ENCODE peak calls at places on chromosomes 7 and 10, in nine cellular contexts. One of them, this sample, is unnamed. For H3K4me1, the result is how much of the 10 kb centered on the place peaks cover.

GRCh38 chr10:27248215-27248614 is 7.6 kb upstream of the ACBD5 start:
- DNase-seq in lower lobe of right lung: no peak
- DNase-seq in astrocyte: no peak
- DNase-seq in BE2C: no peak
- DNase-seq in thoracic aorta: no peak
- DNase-seq in psoas muscle: no peak
- DNase-seq in hepatocyte: no peak
- DNase-seq in tibial nerve: no peak
- DNase-seq in aorta: no peak
- DNase-seq in this sample: no peak

GRCh38 chr7:90613088-90613498 is 17.0 kb downstream of the CDK14 start:
- DNase-seq in lower lobe of right lung: no peak
- DNase-seq in astrocyte: peak
- DNase-seq in BE2C: no peak
- DNase-seq in thoracic aorta: no peak
- DNase-seq in psoas muscle: no peak
- DNase-seq in hepatocyte: no peak
- DNase-seq in tibial nerve: no peak
- DNase-seq in aorta: no peak
- DNase-seq in this sample: no peak

GRCh38 chr10:130935051-130935450 is 376.5 kb downstream of the TCERG1L start:
- DNase-seq in lower lobe of right lung: no peak
- DNase-seq in astrocyte: no peak
- DNase-seq in BE2C: no peak
- DNase-seq in thoracic aorta: no peak
- DNase-seq in psoas muscle: no peak
- DNase-seq in hepatocyte: peak
- DNase-seq in tibial nerve: no peak
- DNase-seq in aorta: no peak
- DNase-seq in this sample: no peak

GRCh38 chr10:74437822-74438221 is 286.8 kb downstream of the ADK start:
- DNase-seq in lower lobe of right lung: no peak
- DNase-seq in astrocyte: peak
- DNase-seq in BE2C: no peak
- DNase-seq in thoracic aorta: no peak
- DNase-seq in psoas muscle: no peak
- DNase-seq in hepatocyte: no peak
- DNase-seq in tibial nerve: no peak
- DNase-seq in aorta: no peak
- DNase-seq in this sample: no peak

GRCh38 chr10:50579491-50580259 is 44.1 kb downstream of the SGMS1 start:
- DNase-seq in lower lobe of right lung: no peak
- DNase-seq in astrocyte: no peak
- DNase-seq in BE2C: no peak
- DNase-seq in thoracic aorta: no peak
- DNase-seq in psoas muscle: no peak
- DNase-seq in hepatocyte: peak
- DNase-seq in tibial nerve: no peak
- DNase-seq in aorta: no peak
- DNase-seq in this sample: no peak

GRCh38 chr7:16587785-16588184 is 57.8 kb downstream of the ANKMY2 start:
- DNase-seq in lower lobe of right lung: no peak
- DNase-seq in astrocyte: no peak
- DNase-seq in BE2C: peak
- DNase-seq in thoracic aorta: no peak
- DNase-seq in psoas muscle: peak
- DNase-seq in hepatocyte: no peak
- DNase-seq in tibial nerve: no peak
- DNase-seq in aorta: no peak
- DNase-seq in this sample: peak

GRCh38 chr7:21041666-21042065 is 255.0 kb upstream of the SP8 start:
- DNase-seq in lower lobe of right lung: no peak
- DNase-seq in astrocyte: no peak
- DNase-seq in BE2C: no peak
- DNase-seq in thoracic aorta: no peak
- DNase-seq in psoas muscle: no peak
- DNase-seq in hepatocyte: no peak
- DNase-seq in tibial nerve: no peak
- DNase-seq in aorta: no peak
- DNase-seq in this sample: peak

GRCh38 chr7:21923663-21924062 is 22.0 kb downstream of the CDCA7L start:
- DNase-seq in lower lobe of right lung: no peak
- DNase-seq in astrocyte: peak
- DNase-seq in BE2C: peak
- DNase-seq in thoracic aorta: no peak
- DNase-seq in psoas muscle: no peak
- DNase-seq in hepatocyte: no peak
- DNase-seq in tibial nerve: no peak
- DNase-seq in aorta: no peak
- DNase-seq in this sample: peak

GRCh38 chr7:111308691-111309090 is 217.8 kb downstream of the LRRN3 start:
- DNase-seq in lower lobe of right lung: no peak
- DNase-seq in astrocyte: no peak
- DNase-seq in BE2C: no peak
- DNase-seq in thoracic aorta: no peak
- DNase-seq in psoas muscle: no peak
- DNase-seq in hepatocyte: no peak
- DNase-seq in tibial nerve: no peak
- DNase-seq in aorta: no peak
- DNase-seq in this sample: no peak

GRCh38 chr7:38664972-38665371 is 33.8 kb upstream of the AMPH start:
- DNase-seq in lower lobe of right lung: no peak
- DNase-seq in astrocyte: no peak
- DNase-seq in BE2C: no peak
- DNase-seq in thoracic aorta: no peak
- DNase-seq in psoas muscle: no peak
- DNase-seq in hepatocyte: no peak
- DNase-seq in tibial nerve: no peak
- DNase-seq in aorta: no peak
- DNase-seq in this sample: no peak

GRCh38 chr10:64041989-64042490 is 520.8 kb downstream of the REEP3 start:
- DNase-seq in lower lobe of right lung: no peak
- DNase-seq in astrocyte: no peak
- DNase-seq in BE2C: no peak
- DNase-seq in thoracic aorta: no peak
- DNase-seq in psoas muscle: no peak
- DNase-seq in hepatocyte: no peak
- DNase-seq in tibial nerve: no peak
- DNase-seq in aorta: no peak
- DNase-seq in this sample: no peak

GRCh38 chr10:34430685-34431084 is 384.4 kb downstream of the PARD3 start:
- DNase-seq in lower lobe of right lung: no peak
- DNase-seq in astrocyte: no peak
- DNase-seq in BE2C: no peak
- DNase-seq in thoracic aorta: no peak
- DNase-seq in psoas muscle: no peak
- DNase-seq in hepatocyte: no peak
- DNase-seq in tibial nerve: no peak
- DNase-seq in aorta: no peak
- DNase-seq in this sample: no peak

GRCh38 chr10:77899080-77899477 is 27.5 kb downstream of the DLG5 start:
- DNase-seq in lower lobe of right lung: peak
- DNase-seq in astrocyte: peak
- DNase-seq in BE2C: no peak
- DNase-seq in thoracic aorta: no peak
- DNase-seq in psoas muscle: peak
- DNase-seq in hepatocyte: no peak
- DNase-seq in tibial nerve: no peak
- DNase-seq in aorta: peak
- DNase-seq in this sample: no peak

GRCh38 chr10:35563266-35563891 is 41.8 kb upstream of the GJD4 start:
- DNase-seq in lower lobe of right lung: peak
- DNase-seq in astrocyte: peak
- DNase-seq in BE2C: peak
- DNase-seq in thoracic aorta: no peak
- DNase-seq in psoas muscle: peak
- DNase-seq in hepatocyte: peak
- DNase-seq in tibial nerve: no peak
- DNase-seq in aorta: no peak
- DNase-seq in this sample: peak

GRCh38 chr10:59814878-59815277 is 61.6 kb upstream of the MRLN start:
- DNase-seq in lower lobe of right lung: no peak
- DNase-seq in astrocyte: no peak
- DNase-seq in BE2C: no peak
- DNase-seq in thoracic aorta: no peak
- DNase-seq in psoas muscle: no peak
- DNase-seq in hepatocyte: no peak
- DNase-seq in tibial nerve: no peak
- DNase-seq in aorta: no peak
- DNase-seq in this sample: no peak
- H3K4me1 ChIP-seq in lower lobe of right lung: under half
- H3K4me1 ChIP-seq in astrocyte: under half
- H3K4me1 ChIP-seq in BE2C: under half
- H3K4me1 ChIP-seq in thoracic aorta: under half
- H3K4me1 ChIP-seq in psoas muscle: under half
- H3K4me1 ChIP-seq in hepatocyte: under half
- H3K4me1 ChIP-seq in tibial nerve: under half
- H3K4me1 ChIP-seq in aorta: under half
- H3K4me1 ChIP-seq in this sample: under half

GRCh38 chr7:142463401-142463850 is 205.6 kb upstream of the PRSS58 start:
- DNase-seq in lower lobe of right lung: no peak
- DNase-seq in astrocyte: no peak
- DNase-seq in BE2C: no peak
- DNase-seq in thoracic aorta: no peak
- DNase-seq in psoas muscle: no peak
- DNase-seq in hepatocyte: no peak
- DNase-seq in tibial nerve: no peak
- DNase-seq in aorta: no peak
- DNase-seq in this sample: no peak
- H3K4me1 ChIP-seq in lower lobe of right lung: under half
- H3K4me1 ChIP-seq in astrocyte: under half
- H3K4me1 ChIP-seq in BE2C: under half
- H3K4me1 ChIP-seq in thoracic aorta: under half
- H3K4me1 ChIP-seq in psoas muscle: under half
- H3K4me1 ChIP-seq in hepatocyte: under half
- H3K4me1 ChIP-seq in tibial nerve: under half
- H3K4me1 ChIP-seq in aorta: under half
- H3K4me1 ChIP-seq in this sample: under half

GRCh38 chr10:106626371-106626770 is 538.1 kb downstream of the SORCS1 start:
- DNase-seq in lower lobe of right lung: no peak
- DNase-seq in astrocyte: no peak
- DNase-seq in BE2C: no peak
- DNase-seq in thoracic aorta: no peak
- DNase-seq in psoas muscle: no peak
- DNase-seq in hepatocyte: no peak
- DNase-seq in tibial nerve: no peak
- DNase-seq in aorta: no peak
- DNase-seq in this sample: no peak

DNA sequence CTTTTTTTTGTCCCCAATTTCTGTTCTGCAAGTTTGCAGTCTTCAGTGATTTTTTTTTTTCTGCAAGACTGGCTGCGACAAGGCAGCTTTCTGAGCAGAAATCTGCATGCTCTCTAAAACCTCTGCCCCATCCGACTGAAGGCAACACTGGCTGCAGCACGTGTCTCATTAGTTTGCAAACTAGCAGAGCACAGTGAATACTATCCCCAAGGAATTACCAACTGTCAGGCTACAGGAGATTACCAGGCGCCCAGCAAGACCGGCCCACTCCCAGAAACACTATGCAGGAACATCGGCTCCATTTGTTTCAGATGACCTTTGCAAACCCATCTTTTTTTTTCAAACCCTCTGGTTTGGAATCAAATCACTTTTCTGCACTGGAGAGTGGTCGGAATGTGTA is 538.7 kb downstream of the SORCS1 start:
- DNase-seq in lower lobe of right lung: no peak
- DNase-seq in astrocyte: no peak
- DNase-seq in BE2C: peak
- DNase-seq in thoracic aorta: no peak
- DNase-seq in psoas muscle: no peak
- DNase-seq in hepatocyte: no peak
- DNase-seq in tibial nerve: no peak
- DNase-seq in aorta: no peak
- DNase-seq in this sample: no peak
- H3K4me1 ChIP-seq in lower lobe of right lung: under half
- H3K4me1 ChIP-seq in astrocyte: under half
- H3K4me1 ChIP-seq in BE2C: under half
- H3K4me1 ChIP-seq in thoracic aorta: under half
- H3K4me1 ChIP-seq in psoas muscle: under half
- H3K4me1 ChIP-seq in hepatocyte: under half
- H3K4me1 ChIP-seq in tibial nerve: under half
- H3K4me1 ChIP-seq in aorta: under half
- H3K4me1 ChIP-seq in this sample: under half

GRCh38 chr7:159024280-159024951 is 120.3 kb downstream of the VIPR2 start:
- DNase-seq in lower lobe of right lung: no peak
- DNase-seq in astrocyte: no peak
- DNase-seq in BE2C: no peak
- DNase-seq in thoracic aorta: no peak
- DNase-seq in psoas muscle: peak
- DNase-seq in hepatocyte: no peak
- DNase-seq in tibial nerve: no peak
- DNase-seq in aorta: no peak
- DNase-seq in this sample: no peak

GRCh38 chr7:159020987-159021386 is 123.7 kb downstream of the VIPR2 start:
- DNase-seq in lower lobe of right lung: no peak
- DNase-seq in astrocyte: no peak
- DNase-seq in BE2C: peak
- DNase-seq in thoracic aorta: no peak
- DNase-seq in psoas muscle: peak
- DNase-seq in hepatocyte: no peak
- DNase-seq in tibial nerve: no peak
- DNase-seq in aorta: no peak
- DNase-seq in this sample: no peak

GRCh38 chr7:159023216-159023615 is 121.5 kb downstream of the VIPR2 start:
- DNase-seq in lower lobe of right lung: no peak
- DNase-seq in astrocyte: no peak
- DNase-seq in BE2C: no peak
- DNase-seq in thoracic aorta: no peak
- DNase-seq in psoas muscle: peak
- DNase-seq in hepatocyte: no peak
- DNase-seq in tibial nerve: no peak
- DNase-seq in aorta: no peak
- DNase-seq in this sample: no peak

GRCh38 chr7:159023746-159024145 is 120.9 kb downstream of the VIPR2 start:
- DNase-seq in lower lobe of right lung: no peak
- DNase-seq in astrocyte: no peak
- DNase-seq in BE2C: no peak
- DNase-seq in thoracic aorta: no peak
- DNase-seq in psoas muscle: no peak
- DNase-seq in hepatocyte: no peak
- DNase-seq in tibial nerve: no peak
- DNase-seq in aorta: no peak
- DNase-seq in this sample: no peak

DNA sequence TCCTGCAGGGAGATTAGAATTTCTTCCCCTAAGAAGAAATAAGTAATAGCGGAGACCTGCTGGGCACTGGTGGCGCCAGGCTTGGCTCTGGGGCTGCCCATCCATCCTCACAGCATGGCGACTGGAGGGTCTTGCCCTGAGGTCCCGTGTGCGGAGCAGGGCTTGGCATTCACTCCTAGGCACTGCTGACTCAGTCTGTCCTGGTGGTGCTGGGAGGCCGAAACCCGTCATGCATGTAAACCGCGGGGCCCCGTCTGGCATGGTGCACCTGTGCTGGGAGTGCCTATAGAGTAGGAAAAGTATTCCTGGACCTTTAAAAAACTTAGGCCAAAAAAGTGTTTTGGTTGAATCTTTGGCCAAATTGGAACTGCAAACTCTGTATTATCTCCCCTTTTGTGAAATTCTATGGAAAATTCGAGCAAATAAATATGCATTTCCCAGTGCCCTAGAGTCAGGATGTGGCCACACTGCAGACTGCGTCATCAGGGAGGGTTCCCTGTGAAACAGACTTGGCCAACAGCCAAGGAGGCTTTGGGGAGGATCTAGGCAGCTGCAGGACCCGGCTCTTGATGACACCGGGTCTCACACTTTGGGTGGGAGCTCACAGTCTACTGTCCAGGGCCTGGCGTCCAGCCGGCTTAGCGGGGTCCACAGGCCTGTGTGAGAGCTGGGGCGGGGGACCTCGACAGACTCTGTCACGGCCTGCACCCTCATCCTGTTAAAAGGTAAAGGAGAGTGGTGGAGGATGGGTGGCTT is 122.3 kb downstream of the VIPR2 start:
- DNase-seq in lower lobe of right lung: no peak
- DNase-seq in astrocyte: no peak
- DNase-seq in BE2C: no peak
- DNase-seq in thoracic aorta: no peak
- DNase-seq in psoas muscle: no peak
- DNase-seq in hepatocyte: peak
- DNase-seq in tibial nerve: no peak
- DNase-seq in aorta: no peak
- DNase-seq in this sample: no peak
- H3K4me1 ChIP-seq in lower lobe of right lung: under half
- H3K4me1 ChIP-seq in astrocyte: under half
- H3K4me1 ChIP-seq in BE2C: under half
- H3K4me1 ChIP-seq in thoracic aorta: under half
- H3K4me1 ChIP-seq in psoas muscle: under half
- H3K4me1 ChIP-seq in hepatocyte: under half
- H3K4me1 ChIP-seq in tibial nerve: under half
- H3K4me1 ChIP-seq in aorta: under half
- H3K4me1 ChIP-seq in this sample: under half

This sample was measured in HAP-1.